ENCODE peak calls at places on chromosomes 7 and 10, in four cellular contexts. One of them, this sample, is unnamed.
A peak's percentile ranks its signal among the peaks of the same experiment; 100 is the strongest.

GRCh38 chr7:39609084-39609461 is 14.3 kb upstream of the RALA start:
- DNase-seq in GM12878: no peak
- DNase-seq in K562: no peak
- DNase-seq in HepG2: no peak
- DNase-seq in this sample: no peak

GRCh38 chr10:58921366-58921947 is 255.0 kb upstream of the PHYHIPL start:
- DNase-seq in GM12878: no peak
- DNase-seq in K562: no peak
- DNase-seq in HepG2: no peak
- DNase-seq in this sample: no peak

GRCh38 chr7:116210345-116211005 is at the start of gene TES:
- DNase-seq in GM12878: no peak
- DNase-seq in HepG2: peak; percentile 29
- DNase-seq in K562: peak; percentile 95
- DNase-seq in this sample: peak; percentile 76

GRCh38 chr7:26865094-26865388 is 651 bp upstream of the SKAP2 start:
- DNase-seq in HepG2: no peak
- DNase-seq in GM12878: no peak
- DNase-seq in K562: peak; percentile 68
- DNase-seq in this sample: no peak

GRCh38 chr10:5616871-5617270 is 49.5 kb downstream of the ASB13 start:
- DNase-seq in K562: no peak
- DNase-seq in GM12878: no peak
- DNase-seq in HepG2: no peak
- DNase-seq in this sample: no peak

GRCh38 chr10:76080406-76080805 is 649.0 kb downstream of the LRMDA start:
- DNase-seq in GM12878: no peak
- DNase-seq in K562: no peak
- DNase-seq in HepG2: no peak
- DNase-seq in this sample: no peak

GRCh38 chr10:91652364-91652763 is 19.5 kb upstream of the PPP1R3C start:
- DNase-seq in GM12878: no peak
- DNase-seq in HepG2: peak; percentile 65
- DNase-seq in K562: no peak
- DNase-seq in this sample: no peak

GRCh38 chr10:102646610-102647432 is 2.5 kb downstream of the TRIM8 start:
- DNase-seq in GM12878: no peak
- DNase-seq in HepG2: no peak
- DNase-seq in K562: no peak
- DNase-seq in this sample: no peak

GRCh38 chr7:12475362-12476063 is 71.8 kb upstream of the VWDE start:
- DNase-seq in HepG2: no peak
- DNase-seq in GM12878: no peak
- DNase-seq in K562: peak; percentile 53
- DNase-seq in this sample: no peak

GRCh38 chr10:71517310-71518159 is 120.8 kb downstream of the CDH23 start:
- DNase-seq in HepG2: no peak
- DNase-seq in GM12878: no peak
- DNase-seq in K562: no peak
- DNase-seq in this sample: no peak

GRCh38 chr10:112716924-112717348 is 233.1 kb upstream of the TCF7L2 start:
- DNase-seq in K562: no peak
- DNase-seq in GM12878: no peak
- DNase-seq in HepG2: peak; percentile 96
- DNase-seq in this sample: no peak

GRCh38 chr10:73359492-73359891 is 828 bp upstream of the CFAP70 start:
- DNase-seq in HepG2: no peak
- DNase-seq in K562: no peak
- DNase-seq in GM12878: no peak
- DNase-seq in this sample: no peak

GRCh38 chr10:3668276-3668960 is 116.6 kb downstream of the KLF6 start:
- DNase-seq in K562: peak; percentile 81
- DNase-seq in HepG2: peak; percentile 55
- DNase-seq in GM12878: no peak
- DNase-seq in this sample: no peak

GRCh38 chr10:3662775-3663174 is 122.2 kb downstream of the KLF6 start:
- DNase-seq in GM12878: no peak
- DNase-seq in K562: no peak
- DNase-seq in HepG2: no peak
- DNase-seq in this sample: no peak

GRCh38 chr10:3668961-3669330 is 116.1 kb downstream of the KLF6 start:
- DNase-seq in HepG2: no peak
- DNase-seq in K562: no peak
- DNase-seq in GM12878: no peak
- DNase-seq in this sample: no peak

GRCh38 chr10:3665316-3665908 is 119.6 kb downstream of the KLF6 start:
- DNase-seq in GM12878: no peak
- DNase-seq in K562: peak; percentile 89
- DNase-seq in HepG2: no peak
- DNase-seq in this sample: no peak

DNA sequence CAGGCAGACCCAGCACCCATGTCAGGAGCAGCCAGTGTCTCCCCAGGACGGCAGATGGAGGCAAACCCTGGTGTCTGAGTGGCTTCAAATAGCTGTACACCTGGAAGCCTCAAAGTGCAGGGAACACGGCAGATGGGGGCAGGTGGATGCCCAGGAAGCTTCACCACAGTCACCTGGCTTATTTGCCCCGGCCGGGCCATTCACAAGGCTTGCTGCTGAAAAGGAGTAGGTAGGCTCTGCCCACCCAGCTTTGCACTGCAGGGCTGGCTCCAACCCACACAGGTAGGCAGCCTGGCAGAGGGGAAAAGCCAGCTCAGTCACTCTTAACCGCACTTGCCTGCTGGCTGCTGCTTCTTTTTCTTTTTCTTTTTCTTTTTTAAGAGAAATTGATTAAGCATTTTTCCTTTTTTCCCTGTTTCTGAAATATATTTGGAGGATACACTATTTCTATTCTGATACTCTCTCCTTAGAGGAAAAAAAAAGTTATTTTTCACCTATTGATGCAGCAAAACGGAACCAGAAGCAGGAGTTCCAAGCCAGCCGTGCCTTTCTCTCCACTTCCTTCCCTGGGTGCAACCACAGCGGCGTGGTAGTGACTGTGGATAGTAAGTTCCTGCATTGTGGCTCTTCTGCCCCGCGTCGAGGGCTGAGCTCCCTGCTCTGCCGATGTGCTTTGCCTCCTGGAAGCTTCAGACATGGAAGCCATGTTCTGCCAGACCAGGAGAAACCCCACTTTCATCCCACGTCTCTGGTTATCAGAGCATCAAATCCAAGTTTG is 118.3 kb downstream of the KLF6 start:
- DNase-seq in HepG2: no peak
- DNase-seq in GM12878: no peak
- DNase-seq in K562: no peak
- DNase-seq in this sample: no peak
- TF ChIP-seq TAF1 in HepG2: no peak
- TF ChIP-seq TAF1 in GM12878: no peak
- TF ChIP-seq TAF1 in K562: no peak
- TF ChIP-seq TAF1 in this sample: no peak

DNA sequence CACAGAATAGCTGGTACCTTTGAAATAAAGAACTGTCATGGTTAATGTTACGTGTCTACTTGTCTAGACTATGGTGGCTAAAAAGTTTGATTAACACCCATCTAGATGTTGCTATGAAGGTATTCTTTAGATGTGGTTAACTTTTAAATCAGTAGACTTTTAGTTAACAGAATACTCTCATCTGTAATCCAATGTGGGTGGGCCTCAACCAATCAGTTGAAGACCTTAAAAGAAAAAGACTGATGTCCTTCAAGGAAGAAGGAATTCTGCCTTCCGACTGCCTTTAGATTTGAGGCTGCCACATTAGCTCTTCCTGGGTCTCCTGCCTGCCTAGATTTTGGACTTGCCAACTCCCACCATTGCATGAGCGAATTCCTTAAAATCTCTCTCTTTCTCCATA is 113.0 kb upstream of the CACUL1 start:
- DNase-seq in GM12878: no peak
- DNase-seq in K562: no peak
- DNase-seq in HepG2: no peak
- DNase-seq in this sample: no peak
- TF ChIP-seq TAF1 in GM12878: no peak
- TF ChIP-seq TAF1 in K562: no peak
- TF ChIP-seq TAF1 in HepG2: no peak
- TF ChIP-seq TAF1 in this sample: no peak

DNA sequence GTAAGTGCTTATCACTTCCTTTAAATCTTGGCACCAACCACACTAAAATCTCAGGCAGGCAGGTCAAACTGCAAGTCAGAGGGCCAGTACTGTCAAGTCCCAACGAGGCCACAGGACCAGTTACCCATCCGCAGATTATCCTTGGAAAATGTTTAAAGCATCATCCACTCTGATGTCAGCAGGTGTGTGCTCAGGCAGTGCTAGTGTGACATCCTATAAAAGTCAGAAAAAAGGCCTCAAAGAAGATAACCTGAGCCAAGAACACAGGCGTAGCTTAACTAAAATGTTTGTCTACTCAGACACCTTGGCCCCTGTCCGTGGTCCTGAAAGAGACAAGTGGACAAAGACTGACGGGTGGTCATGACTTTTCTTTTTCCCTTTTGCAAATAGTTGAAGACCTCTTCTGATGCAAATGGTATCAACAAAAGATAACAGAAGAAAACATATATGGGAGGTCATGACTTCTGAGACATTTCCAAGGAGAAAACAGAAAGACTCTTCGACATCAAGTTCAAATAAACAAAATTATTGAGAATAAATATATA is 309.3 kb downstream of the KCNMA1 start:
- DNase-seq in GM12878: no peak
- DNase-seq in K562: peak; percentile 15
- DNase-seq in HepG2: peak; percentile 10
- DNase-seq in this sample: no peak
- TF ChIP-seq TAF1 in GM12878: no peak
- TF ChIP-seq TAF1 in K562: no peak
- TF ChIP-seq TAF1 in HepG2: no peak
- TF ChIP-seq TAF1 in this sample: no peak

GRCh38 chr7:44590910-44591309 is 8.9 kb upstream of the TMED4 start:
- DNase-seq in HepG2: no peak
- DNase-seq in GM12878: no peak
- DNase-seq in K562: no peak
- DNase-seq in this sample: no peak

GRCh38 chr7:44583145-44583544 is 1.1 kb upstream of the TMED4 start:
- DNase-seq in HepG2: no peak
- DNase-seq in K562: no peak
- DNase-seq in GM12878: no peak
- DNase-seq in this sample: no peak

DNA sequence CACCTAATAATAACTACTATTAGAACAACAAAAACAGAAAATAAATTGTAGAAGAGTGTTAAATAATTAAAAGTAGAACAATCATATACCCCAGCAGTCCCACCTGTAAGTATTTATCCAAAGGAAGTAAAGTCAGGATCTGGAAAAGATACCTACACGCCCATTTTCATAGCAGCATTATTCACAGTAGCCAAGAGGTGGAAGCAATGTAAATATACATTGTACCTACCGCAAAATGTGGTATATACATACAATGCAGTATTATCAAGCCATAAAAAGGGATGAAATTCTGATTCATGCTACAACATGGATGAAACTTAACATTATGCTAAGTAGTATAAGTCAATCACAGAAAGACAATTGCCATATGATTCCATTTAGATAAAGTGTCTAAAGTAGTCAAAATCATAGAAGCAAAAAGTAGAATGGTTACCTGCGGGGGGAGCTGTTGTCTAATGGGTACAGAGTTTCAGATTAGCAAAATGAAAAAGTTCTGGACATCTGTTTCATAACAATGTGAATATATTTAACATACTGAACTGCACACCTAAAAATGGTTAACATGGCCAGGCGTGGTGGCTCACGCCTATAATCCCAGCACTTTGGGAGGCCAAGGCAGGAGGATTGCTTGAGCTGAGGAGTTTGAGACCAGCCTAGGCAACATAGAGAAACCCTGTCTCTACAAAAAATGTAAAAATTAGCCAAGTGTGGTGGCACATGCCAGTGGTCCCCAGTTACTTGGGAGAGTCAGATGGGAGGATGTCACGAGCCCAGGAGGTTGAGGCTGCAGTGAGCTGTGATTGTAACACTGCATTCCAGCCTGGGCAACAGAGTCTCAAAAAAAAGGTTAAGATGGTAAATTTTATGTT is 6.0 kb upstream of the TMED4 start:
- DNase-seq in GM12878: peak; percentile 53
- DNase-seq in K562: no peak
- DNase-seq in HepG2: peak; percentile 55
- DNase-seq in this sample: no peak
- TF ChIP-seq TAF1 in GM12878: no peak
- TF ChIP-seq TAF1 in K562: no peak
- TF ChIP-seq TAF1 in HepG2: no peak
- TF ChIP-seq TAF1 in this sample: no peak

This sample was measured in GM12891.